ENCODE peak calls at places on chromosome 10, in seven cellular contexts. S is astrocyte of the spinal cord, M is fibroblast of the aortic adventitia, Y is GM12864, V is pancreas, Z is stomach, T is IMR-90. K is an unnamed sample.
A peak's percentile ranks its signal among the peaks of the same experiment; 100 is the strongest.

GRCh38 chr10:106863549-106863948 is 301.0 kb downstream of the SORCS1 start:
- DNase-seq in S (no peak), M (no peak), Y (no peak), V (no peak), Z (no peak), T (no peak), K (no peak)

GRCh38 chr10:44517635-44518034 is 132.7 kb upstream of the CXCL12 start:
- DNase-seq in S (no peak), M (no peak), Y (no peak), V (no peak), Z (no peak), T (no peak), K (no peak)

GRCh38 chr10:49387029-49387428 is 8.9 kb downstream of the DRGX start:
- DNase-seq in S (peak; percentile 60), M (peak; percentile 59), Y (no peak), V (no peak), Z (no peak), T (peak; percentile 94), K (no peak)

GRCh38 chr10:14578060-14578952 is 196.4 kb downstream of the FAM107B start:
- DNase-seq in S (peak; percentile 14), M (peak; percentile 45), Y (no peak), V (no peak), Z (peak; percentile 56), T (peak; percentile 68), K (no peak)

GRCh38 chr10:43055991-43056567 is 20.8 kb upstream of the RET start:
- DNase-seq in S (no peak), M (no peak), Y (no peak), V (peak; percentile 2), Z (no peak), T (no peak), K (peak; percentile 12)

GRCh38 chr10:3666525-3667302 is 118.3 kb downstream of the KLF6 start:
- DNase-seq in S (no peak), M (no peak), Y (no peak), V (no peak), Z (peak; percentile 39), T (no peak), K (no peak)

GRCh38 chr10:128125416-128125943 is 743 bp downstream of the MKI67 start:
- DNase-seq in S (peak; percentile 5), M (no peak), Y (no peak), V (no peak), Z (no peak), T (no peak), K (peak; percentile 22)

GRCh38 chr10:60964257-60965235 is 20.6 kb upstream of the RHOBTB1 start:
- DNase-seq in S (peak; percentile 92), M (peak; percentile 88), Y (peak; percentile 13), V (peak; percentile 59), Z (peak; percentile 65), T (peak; percentile 91), K (peak; percentile 65)

GRCh38 chr10:33252794-33253203 is 81.7 kb downstream of the NRP1 start:
- DNase-seq in S (peak; percentile 93), M (peak; percentile 86), Y (no peak), V (no peak), Z (no peak), T (peak; percentile 89), K (no peak)

GRCh38 chr10:85978566-85979358 is 387.8 kb downstream of the GRID1 start:
- DNase-seq in S (no peak), M (no peak), Y (no peak), V (no peak), Z (no peak), T (no peak), K (no peak)

GRCh38 chr10:101834341-101834740 is 9.3 kb downstream of the KCNIP2 start:
- DNase-seq in S (no peak), M (no peak), Y (no peak), V (no peak), Z (no peak), T (no peak), K (no peak)

GRCh38 chr10:35336921-35337741 is 822 bp downstream of the CCNY start:
- DNase-seq in S (no peak), M (no peak), Y (no peak), V (peak; percentile 24), Z (peak; percentile 47), T (no peak), K (peak; percentile 62)

GRCh38 chr10:97179731-97180366 is 5.9 kb downstream of the SLIT1 start:
- DNase-seq in S (no peak), M (no peak), Y (no peak), V (no peak), Z (no peak), T (no peak), K (peak; percentile 74)

GRCh38 chr10:103766751-103767509 is 88.4 kb downstream of the SH3PXD2A start:
- DNase-seq in S (no peak), M (no peak), Y (no peak), V (no peak), Z (no peak), T (no peak), K (no peak)

GRCh38 chr10:46265981-46266505 is 20.8 kb upstream of the ANTXRL start:
- DNase-seq in S (no peak), M (no peak), Y (no peak), V (no peak), Z (peak; percentile 19), T (no peak), K (peak; percentile 79)

GRCh38 chr10:84254552-84255137 is 9.8 kb downstream of the RGR start:
- DNase-seq in S (no peak), M (no peak), Y (no peak), V (no peak), Z (no peak), T (no peak), K (no peak)

GRCh38 chr10:93815304-93816091 is 57.8 kb downstream of the LGI1 start:
- DNase-seq in S (peak; percentile 18), M (peak; percentile 30), Y (no peak), V (no peak), Z (no peak), T (no peak), K (no peak)
- TF ChIP-seq CTCF in S (no peak), M (no peak), Y (no peak), V (no peak), Z (no peak), T (no peak), K (no peak)

DNA sequence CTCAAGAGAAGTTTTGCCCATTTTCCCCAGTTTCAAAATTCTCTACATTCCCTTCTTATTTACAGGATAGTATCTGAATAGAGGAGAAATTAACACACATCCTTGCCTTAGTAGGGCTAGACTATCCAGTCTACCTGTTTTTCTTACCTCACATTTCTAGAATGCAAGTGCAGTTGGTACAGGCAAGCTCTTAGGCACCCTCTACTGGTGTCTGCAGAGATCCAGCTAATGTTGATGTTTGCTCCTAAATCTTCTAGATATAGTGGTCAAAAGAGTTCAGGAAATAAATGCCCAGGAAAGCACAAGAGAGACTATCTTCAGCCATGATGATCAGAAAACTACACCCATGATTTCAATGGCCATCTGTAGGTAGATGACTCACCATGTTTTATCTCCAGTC is 205.3 kb downstream of the HTR7 start:
- DNase-seq in S (peak; percentile 48), M (peak; percentile 62), Y (no peak), V (no peak), Z (no peak), T (peak; percentile 20), K (no peak)
- TF ChIP-seq CTCF in S (peak; percentile 77), M (peak; percentile 72), Y (peak; percentile 49), V (no peak), Z (no peak), T (peak; percentile 46), K (no peak)

GRCh38 chr10:80632742-80633141 is 95.0 kb downstream of the SH2D4B start:
- DNase-seq in S (no peak), M (no peak), Y (no peak), V (no peak), Z (no peak), T (no peak), K (no peak)

GRCh38 chr10:80630324-80630723 is 92.6 kb downstream of the SH2D4B start:
- DNase-seq in S (no peak), M (no peak), Y (no peak), V (no peak), Z (no peak), T (no peak), K (no peak)

GRCh38 chr10:80633383-80633860 is 95.7 kb downstream of the SH2D4B start:
- DNase-seq in S (no peak), M (no peak), Y (no peak), V (no peak), Z (no peak), T (no peak), K (no peak)

DNA sequence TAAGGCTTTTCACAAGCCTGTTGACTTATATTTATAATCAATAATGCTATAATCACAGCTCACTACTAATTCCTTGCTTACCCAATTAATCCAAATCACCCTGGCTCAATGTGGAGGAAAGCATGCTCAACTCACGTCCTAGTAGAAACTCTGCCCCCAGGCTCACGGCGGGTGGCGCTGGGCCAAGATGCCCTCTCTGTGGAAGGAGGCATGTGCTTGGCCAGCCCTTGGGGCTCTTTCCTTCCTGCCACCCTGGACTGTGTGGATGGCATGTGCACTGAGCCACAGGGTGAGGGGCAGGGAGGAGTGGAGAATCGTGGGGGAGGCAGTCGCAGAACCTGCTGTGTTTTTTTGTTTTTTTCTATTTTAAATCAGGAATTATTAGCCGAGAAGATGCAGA is 96.2 kb downstream of the SH2D4B start:
- DNase-seq in S (no peak), M (no peak), Y (no peak), V (no peak), Z (no peak), T (no peak), K (no peak)
- TF ChIP-seq CTCF in S (no peak), M (no peak), Y (no peak), V (no peak), Z (no peak), T (no peak), K (no peak)

GRCh38 chr10:74912182-74912581 is 85.8 kb downstream of the KAT6B start:
- DNase-seq in S (no peak), M (no peak), Y (no peak), V (no peak), Z (no peak), T (no peak), K (no peak)

GRCh38 chr10:74916283-74916682 is 89.9 kb downstream of the KAT6B start:
- DNase-seq in S (no peak), M (no peak), Y (no peak), V (no peak), Z (no peak), T (peak; percentile 43), K (no peak)

GRCh38 chr10:74912674-74913073 is 86.3 kb downstream of the KAT6B start:
- DNase-seq in S (no peak), M (no peak), Y (no peak), V (no peak), Z (no peak), T (no peak), K (no peak)

GRCh38 chr10:74910604-74911355 is 84.4 kb downstream of the KAT6B start:
- DNase-seq in S (no peak), M (peak; percentile 23), Y (no peak), V (no peak), Z (no peak), T (peak; percentile 84), K (no peak)

DNA sequence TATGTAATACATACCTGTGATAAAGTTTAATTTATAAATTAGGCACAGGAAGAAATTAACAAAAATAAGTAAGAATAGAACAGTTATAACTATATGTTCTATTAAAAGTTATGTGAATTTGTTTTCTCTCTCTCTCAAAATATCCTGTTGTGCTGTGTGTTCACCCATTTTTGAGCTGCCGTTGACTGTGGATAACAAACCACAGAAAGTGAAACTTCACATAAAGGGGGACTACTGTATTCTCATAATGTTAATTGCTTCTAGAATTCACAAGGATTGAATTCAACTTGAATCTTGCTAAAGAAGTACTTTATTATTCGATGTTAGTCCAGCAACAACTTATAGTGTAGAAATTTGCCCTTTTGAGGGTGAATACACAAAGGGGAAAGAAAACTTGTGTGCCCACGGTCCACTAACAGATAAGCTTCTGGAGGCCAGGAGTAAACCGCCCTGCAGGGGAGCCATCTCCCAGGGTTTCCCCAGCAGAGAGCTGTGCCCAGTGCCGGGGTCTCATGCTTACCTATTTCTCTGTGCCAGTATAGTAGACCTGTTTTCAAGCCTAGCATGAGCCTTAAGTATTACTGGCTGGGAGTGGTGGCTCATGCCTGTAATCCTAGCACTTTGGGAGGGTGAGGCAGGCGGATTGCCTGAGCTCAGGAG is 87.1 kb downstream of the KAT6B start:
- DNase-seq in S (no peak), M (no peak), Y (no peak), V (no peak), Z (no peak), T (no peak), K (no peak)
- TF ChIP-seq CTCF in S (no peak), M (no peak), Y (no peak), V (no peak), Z (no peak), T (no peak), K (no peak)

K was measured in glutamatergic neuron.